ENCODE peak calls at places on chromosomes 6 and 20, in seven cellular contexts. One of them, this sample, is unnamed. For H3K27me3, the result is how much of the 10 kb centered on the place peaks cover.

GRCh38 chr6:84639396-84639795 is 125.0 kb downstream of the TBX18 start:
- DNase-seq in small intestine: no peak
- DNase-seq in SJCRH30: no peak
- DNase-seq in GM23248: peak
- DNase-seq in H9: no peak
- DNase-seq in stomach: no peak
- DNase-seq in hepatocyte: no peak
- DNase-seq in this sample: no peak

GRCh38 chr6:117483645-117484016 is 1.2 kb downstream of the DCBLD1 start:
- DNase-seq in H9: no peak
- DNase-seq in SJCRH30: no peak
- DNase-seq in small intestine: no peak
- DNase-seq in stomach: no peak
- DNase-seq in GM23248: peak
- DNase-seq in hepatocyte: peak
- DNase-seq in this sample: no peak

GRCh38 chr20:47713941-47714450 is 71.3 kb downstream of the SULF2 start:
- DNase-seq in H9: no peak
- DNase-seq in SJCRH30: no peak
- DNase-seq in hepatocyte: no peak
- DNase-seq in small intestine: no peak
- DNase-seq in stomach: no peak
- DNase-seq in GM23248: peak
- DNase-seq in this sample: no peak

GRCh38 chr6:132907915-132908314 is 93.5 kb downstream of the RPS12 start:
- DNase-seq in H9: no peak
- DNase-seq in SJCRH30: no peak
- DNase-seq in GM23248: peak
- DNase-seq in small intestine: no peak
- DNase-seq in stomach: no peak
- DNase-seq in hepatocyte: no peak
- DNase-seq in this sample: peak

GRCh38 chr20:50675671-50676376 is 15.5 kb downstream of the RIPOR3 start:
- DNase-seq in stomach: no peak
- DNase-seq in SJCRH30: peak
- DNase-seq in GM23248: no peak
- DNase-seq in hepatocyte: no peak
- DNase-seq in small intestine: no peak
- DNase-seq in H9: no peak
- DNase-seq in this sample: peak

GRCh38 chr6:30719356-30719755 is 796 bp upstream of the TUBB start:
- DNase-seq in small intestine: no peak
- DNase-seq in H9: no peak
- DNase-seq in SJCRH30: no peak
- DNase-seq in GM23248: no peak
- DNase-seq in stomach: no peak
- DNase-seq in hepatocyte: no peak
- DNase-seq in this sample: no peak

GRCh38 chr6:63660737-63661136 is 25.1 kb downstream of the PHF3 start:
- DNase-seq in stomach: no peak
- DNase-seq in small intestine: no peak
- DNase-seq in GM23248: no peak
- DNase-seq in SJCRH30: no peak
- DNase-seq in hepatocyte: no peak
- DNase-seq in H9: no peak
- DNase-seq in this sample: peak

GRCh38 chr6:894274-894673 is 201.3 kb upstream of the EXOC2 start:
- DNase-seq in H9: peak
- DNase-seq in SJCRH30: no peak
- DNase-seq in GM23248: no peak
- DNase-seq in small intestine: no peak
- DNase-seq in hepatocyte: no peak
- DNase-seq in stomach: no peak
- DNase-seq in this sample: peak

GRCh38 chr6:145349950-145350510 is 385.3 kb downstream of the EPM2A start:
- DNase-seq in SJCRH30: no peak
- DNase-seq in H9: no peak
- DNase-seq in stomach: no peak
- DNase-seq in GM23248: no peak
- DNase-seq in hepatocyte: no peak
- DNase-seq in small intestine: no peak
- DNase-seq in this sample: no peak

GRCh38 chr6:55617272-55617671 is 38.3 kb upstream of the HMGCLL1 start:
- DNase-seq in H9: peak
- DNase-seq in SJCRH30: peak
- DNase-seq in stomach: no peak
- DNase-seq in GM23248: peak
- DNase-seq in hepatocyte: peak
- DNase-seq in small intestine: peak
- DNase-seq in this sample: peak

GRCh38 chr6:107116328-107116892 is 1.1 kb upstream of the BEND3 start:
- DNase-seq in H9: peak
- DNase-seq in hepatocyte: peak
- DNase-seq in stomach: peak
- DNase-seq in small intestine: peak
- DNase-seq in GM23248: peak
- DNase-seq in SJCRH30: peak
- DNase-seq in this sample: peak

GRCh38 chr20:50395258-50395729 is 114.9 kb upstream of the PTPN1 start:
- DNase-seq in hepatocyte: no peak
- DNase-seq in GM23248: peak
- DNase-seq in SJCRH30: no peak
- DNase-seq in stomach: peak
- DNase-seq in small intestine: no peak
- DNase-seq in H9: no peak
- DNase-seq in this sample: no peak

GRCh38 chr6:56963793-56964192 is 8.9 kb downstream of the BEND6 start:
- DNase-seq in H9: no peak
- DNase-seq in small intestine: no peak
- DNase-seq in SJCRH30: no peak
- DNase-seq in GM23248: no peak
- DNase-seq in stomach: no peak
- DNase-seq in hepatocyte: no peak
- DNase-seq in this sample: no peak

GRCh38 chr6:138293428-138293827 is 75.1 kb upstream of the PBOV1 start:
- DNase-seq in stomach: no peak
- DNase-seq in hepatocyte: no peak
- DNase-seq in GM23248: peak
- DNase-seq in SJCRH30: no peak
- DNase-seq in H9: no peak
- DNase-seq in small intestine: no peak
- DNase-seq in this sample: no peak

GRCh38 chr6:79048611-79049010 is 29.4 kb downstream of the PHIP start:
- DNase-seq in H9: peak
- DNase-seq in SJCRH30: peak
- DNase-seq in stomach: no peak
- DNase-seq in small intestine: peak
- DNase-seq in hepatocyte: peak
- DNase-seq in GM23248: peak
- DNase-seq in this sample: peak

GRCh38 chr6:54053893-54054391 is 57.3 kb upstream of the MLIP start:
- DNase-seq in small intestine: peak
- DNase-seq in GM23248: peak
- DNase-seq in stomach: no peak
- DNase-seq in H9: no peak
- DNase-seq in hepatocyte: peak
- DNase-seq in SJCRH30: peak
- DNase-seq in this sample: peak

GRCh38 chr20:17453592-17453991 is 77.6 kb downstream of the BFSP1 start:
- DNase-seq in stomach: no peak
- DNase-seq in H9: no peak
- DNase-seq in small intestine: no peak
- DNase-seq in GM23248: no peak
- DNase-seq in SJCRH30: no peak
- DNase-seq in hepatocyte: no peak
- DNase-seq in this sample: no peak

GRCh38 chr20:1712634-1713625 is 55.4 kb upstream of the SIRPG start:
- DNase-seq in SJCRH30: no peak
- DNase-seq in stomach: no peak
- DNase-seq in GM23248: peak
- DNase-seq in hepatocyte: no peak
- DNase-seq in small intestine: no peak
- DNase-seq in H9: no peak
- DNase-seq in this sample: no peak
- H3K27me3 ChIP-seq in SJCRH30: under half
- H3K27me3 ChIP-seq in stomach: under half
- H3K27me3 ChIP-seq in GM23248: under half
- H3K27me3 ChIP-seq in hepatocyte: under half
- H3K27me3 ChIP-seq in small intestine: under half
- H3K27me3 ChIP-seq in H9: under half
- H3K27me3 ChIP-seq in this sample: under half

GRCh38 chr20:22423190-22423832 is 161.1 kb downstream of the FOXA2 start:
- DNase-seq in hepatocyte: no peak
- DNase-seq in stomach: no peak
- DNase-seq in SJCRH30: no peak
- DNase-seq in GM23248: no peak
- DNase-seq in H9: no peak
- DNase-seq in small intestine: no peak
- DNase-seq in this sample: no peak

GRCh38 chr20:22418738-22419137 is 165.6 kb downstream of the FOXA2 start:
- DNase-seq in hepatocyte: no peak
- DNase-seq in H9: no peak
- DNase-seq in SJCRH30: no peak
- DNase-seq in small intestine: no peak
- DNase-seq in GM23248: no peak
- DNase-seq in stomach: no peak
- DNase-seq in this sample: no peak

GRCh38 chr20:22425344-22426295 is 158.8 kb downstream of the FOXA2 start:
- DNase-seq in SJCRH30: no peak
- DNase-seq in H9: no peak
- DNase-seq in stomach: no peak
- DNase-seq in small intestine: no peak
- DNase-seq in hepatocyte: no peak
- DNase-seq in GM23248: no peak
- DNase-seq in this sample: peak

GRCh38 chr20:22414354-22414753 is 170.0 kb downstream of the FOXA2 start:
- DNase-seq in SJCRH30: peak
- DNase-seq in hepatocyte: peak
- DNase-seq in stomach: no peak
- DNase-seq in GM23248: peak
- DNase-seq in small intestine: no peak
- DNase-seq in H9: no peak
- DNase-seq in this sample: no peak

GRCh38 chr20:22420116-22420598 is 164.2 kb downstream of the FOXA2 start:
- DNase-seq in SJCRH30: no peak
- DNase-seq in GM23248: no peak
- DNase-seq in hepatocyte: no peak
- DNase-seq in stomach: no peak
- DNase-seq in small intestine: no peak
- DNase-seq in H9: no peak
- DNase-seq in this sample: no peak
- H3K27me3 ChIP-seq in SJCRH30: under half
- H3K27me3 ChIP-seq in GM23248: under half
- H3K27me3 ChIP-seq in hepatocyte: under half
- H3K27me3 ChIP-seq in stomach: under half
- H3K27me3 ChIP-seq in small intestine: under half
- H3K27me3 ChIP-seq in H9: under half
- H3K27me3 ChIP-seq in this sample: under half

GRCh38 chr6:14060971-14061370 is 56.6 kb upstream of the CD83 start:
- DNase-seq in SJCRH30: no peak
- DNase-seq in small intestine: no peak
- DNase-seq in stomach: no peak
- DNase-seq in GM23248: no peak
- DNase-seq in hepatocyte: no peak
- DNase-seq in H9: no peak
- DNase-seq in this sample: no peak
- H3K27me3 ChIP-seq in SJCRH30: under half
- H3K27me3 ChIP-seq in small intestine: under half
- H3K27me3 ChIP-seq in stomach: under half
- H3K27me3 ChIP-seq in GM23248: under half
- H3K27me3 ChIP-seq in hepatocyte: under half
- H3K27me3 ChIP-seq in H9: under half
- H3K27me3 ChIP-seq in this sample: under half

GRCh38 chr6:10429638-10430427 is 15.0 kb upstream of the TFAP2A start:
- DNase-seq in GM23248: peak
- DNase-seq in hepatocyte: peak
- DNase-seq in SJCRH30: peak
- DNase-seq in stomach: no peak
- DNase-seq in H9: no peak
- DNase-seq in small intestine: peak
- DNase-seq in this sample: peak

GRCh38 chr6:10433322-10433721 is 18.4 kb upstream of the TFAP2A start:
- DNase-seq in hepatocyte: no peak
- DNase-seq in GM23248: no peak
- DNase-seq in small intestine: no peak
- DNase-seq in stomach: no peak
- DNase-seq in H9: no peak
- DNase-seq in SJCRH30: no peak
- DNase-seq in this sample: no peak

GRCh38 chr6:10437891-10438290 is 23.0 kb upstream of the TFAP2A start:
- DNase-seq in H9: no peak
- DNase-seq in small intestine: no peak
- DNase-seq in SJCRH30: no peak
- DNase-seq in hepatocyte: no peak
- DNase-seq in stomach: no peak
- DNase-seq in GM23248: no peak
- DNase-seq in this sample: no peak

GRCh38 chr6:10431423-10432164 is 16.7 kb upstream of the TFAP2A start:
- DNase-seq in SJCRH30: no peak
- DNase-seq in GM23248: no peak
- DNase-seq in stomach: no peak
- DNase-seq in hepatocyte: no peak
- DNase-seq in H9: no peak
- DNase-seq in small intestine: no peak
- DNase-seq in this sample: peak

GRCh38 chr6:10434235-10434634 is 19.4 kb upstream of the TFAP2A start:
- DNase-seq in GM23248: no peak
- DNase-seq in SJCRH30: no peak
- DNase-seq in small intestine: no peak
- DNase-seq in hepatocyte: no peak
- DNase-seq in H9: no peak
- DNase-seq in stomach: no peak
- DNase-seq in this sample: peak
- H3K27me3 ChIP-seq in GM23248: under half
- H3K27me3 ChIP-seq in SJCRH30: under half
- H3K27me3 ChIP-seq in small intestine: under half
- H3K27me3 ChIP-seq in hepatocyte: under half
- H3K27me3 ChIP-seq in H9: under half
- H3K27me3 ChIP-seq in stomach: under half
- H3K27me3 ChIP-seq in this sample: under half